ENCODE peak calls at places on chromosomes 3 and 15, in eight cellular contexts. O is neuronal stem cell; Q is transverse colon; Z is thoracic aorta; D is CD4-positive, alpha-beta memory T cell; X is mammary epithelial cell; R is lung; G is upper lobe of right lung. T is an unnamed sample.
A peak's percentile ranks its signal among the peaks of the same experiment; 100 is the strongest.

GRCh38 chr3:113212845-113213375 is 1.6 kb downstream of the BOC start:
- DNase-seq in R (no peak), Q (no peak), O (no peak), G (no peak), X (no peak), Z (no peak), D (no peak), T (no peak)

GRCh38 chr15:67067161-67067853 is 1.9 kb downstream of the SMAD3 start:
- DNase-seq in Q (no peak), D (no peak), G (no peak), X (peak; percentile 53), O (peak; percentile 48), R (no peak), Z (no peak), T (no peak)

GRCh38 chr15:67064607-67065530 is 533 bp upstream of the SMAD3 start:
- DNase-seq in X (no peak), G (peak; percentile 84), Z (no peak), O (peak; percentile 71), D (no peak), R (peak; percentile 61), Q (peak; percentile 68), T (no peak)

GRCh38 chr3:127457094-127457475 is 133.4 kb downstream of the TPRA1 start:
- DNase-seq in Q (peak; percentile 13), G (peak; percentile 78), Z (no peak), X (peak; percentile 83), O (no peak), R (peak; percentile 44), D (no peak), T (peak; percentile 64)

GRCh38 chr15:100731259-100732156 is 129.1 kb downstream of the ASB7 start:
- DNase-seq in R (no peak), X (no peak), G (no peak), Q (no peak), Z (no peak), D (no peak), O (no peak), T (no peak)

GRCh38 chr15:93066834-93067648 is 22.0 kb downstream of the RGMA start:
- DNase-seq in G (no peak), Z (no peak), D (no peak), X (no peak), O (no peak), R (no peak), Q (no peak), T (no peak)

GRCh38 chr3:30437172-30437571 is 169.2 kb upstream of the TGFBR2 start:
- DNase-seq in R (peak; percentile 62), Z (peak; percentile 5), Q (peak; percentile 11), X (peak; percentile 11), O (no peak), D (no peak), G (peak; percentile 43), T (peak; percentile 47)

GRCh38 chr3:3907023-3907422 is 107.8 kb downstream of the LRRN1 start:
- DNase-seq in R (no peak), X (no peak), Z (no peak), O (no peak), Q (no peak), D (no peak), G (no peak), T (no peak)

GRCh38 chr3:49790626-49791411 is 4.5 kb upstream of the IP6K1 start:
- DNase-seq in Q (no peak), D (no peak), G (no peak), R (no peak), O (no peak), Z (no peak), X (no peak), T (no peak)

GRCh38 chr3:40763812-40764211 is 239.1 kb downstream of the ZNF621 start:
- DNase-seq in D (no peak), Q (no peak), X (no peak), R (no peak), O (no peak), Z (no peak), G (no peak), T (no peak)

GRCh38 chr3:89426060-89426459 is 318.6 kb downstream of the EPHA3 start:
- DNase-seq in Z (no peak), G (no peak), D (no peak), X (peak; percentile 20), O (no peak), R (no peak), Q (no peak), T (no peak)

GRCh38 chr3:127254730-127255129 is 33.1 kb downstream of the PRR20G start:
- DNase-seq in R (no peak), Z (no peak), X (peak; percentile 67), O (no peak), D (no peak), Q (no peak), G (no peak), T (no peak)

GRCh38 chr15:69713726-69714559 is 261.3 kb downstream of the RPLP1 start:
- DNase-seq in D (peak; percentile 87), Q (peak; percentile 42), G (no peak), R (no peak), O (no peak), X (peak; percentile 23), Z (no peak), T (no peak)

GRCh38 chr15:75347222-75348033 is 589 bp downstream of the NEIL1 start:
- DNase-seq in O (no peak), D (peak; percentile 73), Q (peak; percentile 79), Z (no peak), X (no peak), R (peak; percentile 72), G (peak; percentile 87), T (no peak)

DNA sequence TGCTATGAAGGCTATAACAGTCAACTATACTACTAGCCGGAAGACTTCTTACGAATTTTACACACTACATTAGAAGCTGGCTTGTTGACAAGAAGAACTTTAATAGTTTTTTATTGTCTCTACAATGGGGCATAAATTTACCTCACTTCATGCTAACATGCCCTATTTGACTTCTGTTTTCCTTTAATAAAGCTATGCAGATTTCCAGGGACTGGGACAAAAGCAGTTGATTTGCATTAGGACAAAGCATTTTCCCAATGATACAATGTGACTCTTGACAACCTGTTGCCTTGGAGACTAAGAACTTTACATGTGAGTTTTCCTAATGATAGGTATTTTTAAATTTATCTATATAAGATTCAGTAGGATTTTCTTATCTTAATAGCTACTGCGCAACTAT is 318.6 kb upstream of the NAALADL2 start:
- DNase-seq in R (no peak), O (no peak), Z (no peak), D (no peak), G (no peak), X (no peak), Q (no peak), T (no peak)
- H3K27ac ChIP-seq in R (no peak overlapping the region), O (no peak overlapping the region), Z (no peak overlapping the region), D (no peak overlapping the region), G (no peak overlapping the region), X (no peak overlapping the region), Q (no peak overlapping the region), T (no peak overlapping the region)

DNA sequence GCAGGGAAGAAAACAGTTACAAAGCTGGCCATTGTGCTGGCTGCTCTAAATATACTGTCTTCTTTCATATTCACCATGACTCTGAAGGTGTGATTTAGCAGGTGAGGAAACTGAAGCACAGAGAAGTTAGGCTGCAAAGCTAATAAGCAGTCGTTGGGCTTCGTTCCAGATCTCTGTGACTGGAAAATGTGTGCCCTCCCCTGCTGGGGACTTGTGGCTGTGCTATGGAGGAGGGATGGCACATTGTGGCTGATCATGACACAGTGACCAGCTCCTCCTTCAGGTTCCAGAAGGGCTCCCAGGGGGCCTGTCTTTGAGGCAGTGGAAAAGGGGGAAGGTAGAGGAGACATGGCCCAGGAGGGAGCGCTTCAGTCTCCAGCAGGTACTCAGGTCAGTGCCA is 19.2 kb downstream of the PXK start:
- DNase-seq in Q (no peak), R (no peak), D (no peak), G (no peak), Z (no peak), O (no peak), X (no peak), T (no peak)
- H3K4me3 ChIP-seq in Q (no peak overlapping the region), R (no peak overlapping the region), D (no peak overlapping the region), G (no peak overlapping the region), Z (no peak overlapping the region), O (no peak overlapping the region), X (no peak overlapping the region), T (no peak overlapping the region)

DNA sequence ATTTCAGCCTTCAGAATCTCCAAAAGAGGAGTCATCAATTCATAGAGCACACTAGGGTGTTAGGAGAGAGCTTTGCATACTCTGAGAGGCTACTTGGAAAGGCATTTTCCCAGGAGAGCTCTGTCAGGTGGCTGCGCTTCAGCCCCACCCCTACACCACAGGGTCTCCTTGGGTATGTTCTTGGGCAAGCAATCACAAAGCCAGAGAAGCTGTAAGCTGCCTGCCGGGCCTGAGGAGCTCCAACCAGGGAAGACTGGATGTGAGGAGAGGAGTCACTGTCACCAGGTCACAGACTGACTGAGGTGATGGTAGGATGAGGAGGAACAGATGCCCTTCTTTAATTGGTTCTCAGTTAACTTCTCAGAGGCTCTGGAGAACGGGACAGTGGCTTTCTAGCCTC is 9.8 kb upstream of the RPSA start:
- DNase-seq in Q (no peak), Z (no peak), R (no peak), G (no peak), X (no peak), D (no peak), O (no peak), T (no peak)
- H3K36me3 ChIP-seq in Q (peaks cover 49% of the 10 kb centered on the region), Z (peaks cover 51% of the 10 kb centered on the region), R (peaks cover 30% of the 10 kb centered on the region), G (peaks cover 62% of the 10 kb centered on the region), X (peaks cover 20% of the 10 kb centered on the region), D (peaks cover 44% of the 10 kb centered on the region), O (peaks cover 29% of the 10 kb centered on the region), T (peaks cover 34% of the 10 kb centered on the region)

GRCh38 chr15:84909782-84910181 is 25.3 kb downstream of the SLC28A1 start:
- DNase-seq in Z (no peak), R (no peak), D (no peak), Q (no peak), G (no peak), O (no peak), X (no peak), T (no peak)

GRCh38 chr15:84908564-84908963 is 24.1 kb downstream of the SLC28A1 start:
- DNase-seq in Q (no peak), X (no peak), O (no peak), D (no peak), Z (no peak), R (no peak), G (no peak), T (no peak)

GRCh38 chr15:84911879-84912660 is 27.6 kb downstream of the SLC28A1 start:
- DNase-seq in X (peak; percentile 90), D (no peak), R (peak; percentile 73), G (no peak), Z (peak; percentile 83), O (no peak), Q (peak; percentile 61), T (peak; percentile 98)

GRCh38 chr15:84909029-84909428 is 24.6 kb downstream of the SLC28A1 start:
- DNase-seq in R (no peak), D (no peak), O (no peak), G (no peak), Q (no peak), X (no peak), Z (no peak), T (no peak)

DNA sequence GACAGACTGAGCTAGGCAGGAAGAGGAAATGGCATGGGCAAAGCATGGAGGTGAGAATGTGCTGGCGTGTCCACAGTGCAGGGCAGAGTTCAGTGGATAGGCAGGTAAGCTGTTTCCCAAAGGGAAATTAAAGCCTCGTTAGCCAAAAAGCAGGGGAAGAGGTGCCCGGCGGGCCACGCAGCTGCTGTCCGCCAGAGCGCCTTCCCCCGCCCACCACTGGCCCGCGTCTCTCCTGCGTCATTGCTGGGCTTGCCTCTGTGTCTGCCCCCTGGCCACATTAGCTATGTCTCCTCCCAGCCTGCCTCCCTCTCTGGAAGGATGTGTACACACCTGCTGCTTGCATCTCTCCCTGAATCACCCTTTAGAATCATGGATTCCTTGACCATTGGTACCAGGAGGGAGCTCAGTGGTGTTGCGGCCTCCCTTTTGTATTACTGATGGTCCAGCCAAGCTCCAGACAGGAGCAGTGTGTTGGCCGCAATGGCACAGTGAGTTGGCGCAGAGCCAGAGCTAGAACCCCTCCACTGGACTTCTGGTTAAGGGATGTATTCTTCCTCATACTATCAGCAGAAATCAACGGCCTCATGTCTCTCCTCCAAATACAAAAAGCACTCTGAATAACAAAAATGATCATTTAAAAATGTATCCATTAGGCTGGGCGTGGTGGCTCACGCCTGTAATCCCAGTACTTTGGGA is 26.6 kb downstream of the SLC28A1 start:
- DNase-seq in R (no peak), Z (no peak), X (no peak), G (no peak), O (no peak), Q (peak; percentile 16), D (no peak), T (no peak)
- H3K27ac ChIP-seq in R (no peak overlapping the region), Z (peak overlapping the region; percentile 95), X (peak overlapping the region; percentile 24), G (peak overlapping the region; percentile 13), O (no peak overlapping the region), Q (peak overlapping the region; percentile 81), D (no peak overlapping the region), T (peak overlapping the region; percentile 89)